ENCODE peak calls at places on chromosome 6, in nine cellular contexts. Y, L, T, H, X, G, K, A and U are unnamed samples.

GRCh38 chr6:132768051-132768517 is 10.4 kb upstream of the VNN2 start:
- DNase-seq in Y (peak), L (no peak), T (no peak), H (peak), X (peak), G (peak), K (peak), A (peak), U (peak)

GRCh38 chr6:164085086-164085485 is 670.6 kb downstream of the QKI start:
- DNase-seq in Y (no peak), L (no peak), T (no peak), H (no peak), X (no peak), G (no peak), K (no peak), A (no peak), U (no peak)

GRCh38 chr6:138550346-138550767 is 51.1 kb upstream of the NHSL1 start:
- DNase-seq in Y (peak), L (no peak), T (no peak), H (no peak), X (no peak), G (no peak), K (peak), A (no peak), U (no peak)

GRCh38 chr6:28719275-28719940 is 193.7 kb downstream of the GPX5 start:
- DNase-seq in Y (peak), L (no peak), T (peak), H (peak), X (no peak), G (no peak), K (peak), A (peak), U (no peak)

GRCh38 chr6:45568626-45569025 is 190.9 kb upstream of the SUPT3H start:
- DNase-seq in Y (no peak), L (no peak), T (no peak), H (no peak), X (no peak), G (no peak), K (no peak), A (no peak), U (no peak)

GRCh38 chr6:163284151-163284550 is 130.4 kb upstream of the QKI start:
- DNase-seq in Y (peak), L (no peak), T (no peak), H (no peak), X (no peak), G (no peak), K (no peak), A (no peak), U (no peak)

GRCh38 chr6:44265003-44265842 is at the start of gene NFKBIE:
- DNase-seq in Y (peak), L (peak), T (no peak), H (peak), X (peak), G (peak), K (peak), A (peak), U (peak)

GRCh38 chr6:148419430-148419829 is 76.8 kb downstream of the SASH1 start:
- DNase-seq in Y (no peak), L (no peak), T (no peak), H (no peak), X (no peak), G (no peak), K (no peak), A (no peak), U (no peak)

GRCh38 chr6:93575495-93575894 is 156.1 kb upstream of the EPHA7 start:
- DNase-seq in Y (no peak), L (no peak), T (no peak), H (no peak), X (peak), G (no peak), K (no peak), A (no peak), U (no peak)

GRCh38 chr6:1572892-1573291 is 36.8 kb upstream of the FOXC1 start:
- DNase-seq in Y (peak), L (no peak), T (no peak), H (no peak), X (no peak), G (no peak), K (no peak), A (no peak), U (no peak)

GRCh38 chr6:14540859-14541540 is 423.4 kb downstream of the CD83 start:
- DNase-seq in Y (no peak), L (no peak), T (no peak), H (no peak), X (peak), G (no peak), K (no peak), A (no peak), U (no peak)

GRCh38 chr6:35810831-35811698 is 5.9 kb downstream of the LHFPL5 start:
- DNase-seq in Y (peak), L (no peak), T (peak), H (no peak), X (peak), G (no peak), K (peak), A (no peak), U (peak)

GRCh38 chr6:7726416-7727149 is 684 bp downstream of the BMP6 start:
- DNase-seq in Y (no peak), L (no peak), T (no peak), H (peak), X (no peak), G (no peak), K (peak), A (peak), U (peak)

GRCh38 chr6:38215651-38216319 is 396.3 kb downstream of the ZFAND3 start:
- DNase-seq in Y (no peak), L (no peak), T (no peak), H (no peak), X (no peak), G (no peak), K (no peak), A (no peak), U (no peak)

GRCh38 chr6:85421963-85422362 is 27.9 kb upstream of the NT5E start:
- DNase-seq in Y (no peak), L (no peak), T (no peak), H (no peak), X (no peak), G (no peak), K (no peak), A (no peak), U (no peak)

GRCh38 chr6:17057322-17057721 is 44.5 kb upstream of the STMND1 start:
- DNase-seq in Y (peak), L (no peak), T (no peak), H (no peak), X (no peak), G (no peak), K (no peak), A (no peak), U (no peak)

GRCh38 chr6:163180874-163181541 is 233.5 kb upstream of the QKI start:
- DNase-seq in Y (peak), L (no peak), T (no peak), H (no peak), X (no peak), G (peak), K (no peak), A (peak), U (peak)